ENCODE peak calls at places on chromosomes 6 and 20, in nine cellular contexts. One of them, this sample, is unnamed.

GRCh38 chr6:29747688-29748250 is 24.5 kb downstream of the HLA-F start:
- DNase-seq in HFF-Myc: no peak
- DNase-seq in prostate gland: no peak
- DNase-seq in tibial nerve: no peak
- DNase-seq in brain microvascular endothelial cell: no peak
- DNase-seq in heart left ventricle: no peak
- DNase-seq in esophagus muscularis mucosa: no peak
- DNase-seq in HL-60: no peak
- DNase-seq in psoas muscle: no peak
- DNase-seq in this sample: no peak

GRCh38 chr6:17431581-17431980 is 38.2 kb downstream of the CAP2 start:
- DNase-seq in tibial nerve: no peak
- DNase-seq in HFF-Myc: no peak
- DNase-seq in psoas muscle: no peak
- DNase-seq in prostate gland: no peak
- DNase-seq in esophagus muscularis mucosa: peak; percentile 68
- DNase-seq in HL-60: no peak
- DNase-seq in heart left ventricle: no peak
- DNase-seq in brain microvascular endothelial cell: peak; percentile 55
- DNase-seq in this sample: no peak

GRCh38 chr6:90251295-90251992 is 45.2 kb downstream of the BACH2 start:
- DNase-seq in tibial nerve: no peak
- DNase-seq in HFF-Myc: no peak
- DNase-seq in HL-60: no peak
- DNase-seq in heart left ventricle: no peak
- DNase-seq in esophagus muscularis mucosa: no peak
- DNase-seq in prostate gland: no peak
- DNase-seq in brain microvascular endothelial cell: no peak
- DNase-seq in psoas muscle: no peak
- DNase-seq in this sample: no peak

GRCh38 chr20:433300-433975 is 25.3 kb downstream of the RBCK1 start:
- DNase-seq in psoas muscle: no peak
- DNase-seq in prostate gland: no peak
- DNase-seq in HL-60: no peak
- DNase-seq in brain microvascular endothelial cell: no peak
- DNase-seq in esophagus muscularis mucosa: no peak
- DNase-seq in heart left ventricle: no peak
- DNase-seq in tibial nerve: no peak
- DNase-seq in HFF-Myc: no peak
- DNase-seq in this sample: no peak

GRCh38 chr6:56757585-56757984 is 114.9 kb upstream of the DST start:
- DNase-seq in tibial nerve: no peak
- DNase-seq in heart left ventricle: no peak
- DNase-seq in HFF-Myc: no peak
- DNase-seq in prostate gland: peak; percentile 35
- DNase-seq in psoas muscle: no peak
- DNase-seq in HL-60: no peak
- DNase-seq in brain microvascular endothelial cell: no peak
- DNase-seq in esophagus muscularis mucosa: no peak
- DNase-seq in this sample: no peak

GRCh38 chr6:33776186-33776585 is 12.7 kb downstream of the LEMD2 start:
- DNase-seq in prostate gland: no peak
- DNase-seq in heart left ventricle: no peak
- DNase-seq in esophagus muscularis mucosa: no peak
- DNase-seq in tibial nerve: no peak
- DNase-seq in psoas muscle: no peak
- DNase-seq in brain microvascular endothelial cell: no peak
- DNase-seq in HFF-Myc: no peak
- DNase-seq in HL-60: no peak
- DNase-seq in this sample: no peak

GRCh38 chr6:101650402-101651100 is 257.0 kb downstream of the GRIK2 start:
- DNase-seq in heart left ventricle: no peak
- DNase-seq in esophagus muscularis mucosa: no peak
- DNase-seq in tibial nerve: no peak
- DNase-seq in prostate gland: no peak
- DNase-seq in brain microvascular endothelial cell: no peak
- DNase-seq in psoas muscle: no peak
- DNase-seq in HL-60: no peak
- DNase-seq in HFF-Myc: no peak
- DNase-seq in this sample: no peak

GRCh38 chr20:20755227-20755626 is 42.8 kb upstream of the RALGAPA2 start:
- DNase-seq in HL-60: no peak
- DNase-seq in heart left ventricle: no peak
- DNase-seq in brain microvascular endothelial cell: no peak
- DNase-seq in tibial nerve: no peak
- DNase-seq in psoas muscle: no peak
- DNase-seq in HFF-Myc: no peak
- DNase-seq in prostate gland: no peak
- DNase-seq in esophagus muscularis mucosa: no peak
- DNase-seq in this sample: no peak

GRCh38 chr20:64163776-64164122 is 503 bp upstream of the MYT1 start:
- DNase-seq in psoas muscle: no peak
- DNase-seq in prostate gland: no peak
- DNase-seq in HFF-Myc: no peak
- DNase-seq in HL-60: no peak
- DNase-seq in esophagus muscularis mucosa: no peak
- DNase-seq in brain microvascular endothelial cell: no peak
- DNase-seq in tibial nerve: no peak
- DNase-seq in heart left ventricle: no peak
- DNase-seq in this sample: no peak

GRCh38 chr20:47956261-47956995 is 171.1 kb upstream of the SULF2 start:
- DNase-seq in psoas muscle: peak; percentile 63
- DNase-seq in prostate gland: no peak
- DNase-seq in heart left ventricle: peak; percentile 49
- DNase-seq in HFF-Myc: no peak
- DNase-seq in HL-60: no peak
- DNase-seq in esophagus muscularis mucosa: no peak
- DNase-seq in brain microvascular endothelial cell: peak; percentile 12
- DNase-seq in tibial nerve: no peak
- DNase-seq in this sample: no peak

GRCh38 chr6:107712523-107713213 is 111.4 kb downstream of the SCML4 start:
- DNase-seq in tibial nerve: no peak
- DNase-seq in psoas muscle: no peak
- DNase-seq in heart left ventricle: no peak
- DNase-seq in esophagus muscularis mucosa: no peak
- DNase-seq in HL-60: no peak
- DNase-seq in brain microvascular endothelial cell: peak; percentile 14
- DNase-seq in HFF-Myc: no peak
- DNase-seq in prostate gland: no peak
- DNase-seq in this sample: no peak

GRCh38 chr6:40545954-40546353 is 41.2 kb downstream of the LRFN2 start:
- DNase-seq in HFF-Myc: no peak
- DNase-seq in psoas muscle: no peak
- DNase-seq in tibial nerve: no peak
- DNase-seq in prostate gland: no peak
- DNase-seq in heart left ventricle: no peak
- DNase-seq in brain microvascular endothelial cell: no peak
- DNase-seq in esophagus muscularis mucosa: no peak
- DNase-seq in HL-60: no peak
- DNase-seq in this sample: no peak

GRCh38 chr20:50642288-50642803 is 49.0 kb downstream of the RIPOR3 start:
- DNase-seq in HFF-Myc: no peak
- DNase-seq in tibial nerve: no peak
- DNase-seq in prostate gland: no peak
- DNase-seq in heart left ventricle: no peak
- DNase-seq in brain microvascular endothelial cell: no peak
- DNase-seq in HL-60: no peak
- DNase-seq in esophagus muscularis mucosa: no peak
- DNase-seq in psoas muscle: no peak
- DNase-seq in this sample: no peak

GRCh38 chr20:37622728-37623127 is 71.1 kb upstream of the CTNNBL1 start:
- DNase-seq in brain microvascular endothelial cell: no peak
- DNase-seq in psoas muscle: no peak
- DNase-seq in HFF-Myc: no peak
- DNase-seq in esophagus muscularis mucosa: no peak
- DNase-seq in heart left ventricle: no peak
- DNase-seq in tibial nerve: no peak
- DNase-seq in HL-60: no peak
- DNase-seq in prostate gland: no peak
- DNase-seq in this sample: no peak

GRCh38 chr20:58330692-58331091 is 21.2 kb downstream of the RAB22A start:
- DNase-seq in tibial nerve: no peak
- DNase-seq in psoas muscle: peak; percentile 64
- DNase-seq in esophagus muscularis mucosa: peak; percentile 24
- DNase-seq in brain microvascular endothelial cell: no peak
- DNase-seq in prostate gland: no peak
- DNase-seq in HL-60: no peak
- DNase-seq in heart left ventricle: no peak
- DNase-seq in HFF-Myc: no peak
- DNase-seq in this sample: no peak

GRCh38 chr6:116290799-116291198 is 11.1 kb upstream of the TSPYL1 start:
- DNase-seq in heart left ventricle: no peak
- DNase-seq in prostate gland: no peak
- DNase-seq in HL-60: no peak
- DNase-seq in brain microvascular endothelial cell: no peak
- DNase-seq in HFF-Myc: no peak
- DNase-seq in tibial nerve: no peak
- DNase-seq in psoas muscle: no peak
- DNase-seq in esophagus muscularis mucosa: no peak
- DNase-seq in this sample: no peak

GRCh38 chr6:84581494-84582259 is 182.7 kb downstream of the TBX18 start:
- DNase-seq in psoas muscle: no peak
- DNase-seq in brain microvascular endothelial cell: peak; percentile 76
- DNase-seq in esophagus muscularis mucosa: no peak
- DNase-seq in HL-60: peak; percentile 6
- DNase-seq in prostate gland: no peak
- DNase-seq in heart left ventricle: no peak
- DNase-seq in tibial nerve: no peak
- DNase-seq in HFF-Myc: no peak
- DNase-seq in this sample: peak; percentile 54

GRCh38 chr6:90859056-90859455 is 272.2 kb upstream of the MAP3K7 start:
- DNase-seq in tibial nerve: no peak
- DNase-seq in brain microvascular endothelial cell: no peak
- DNase-seq in HFF-Myc: no peak
- DNase-seq in psoas muscle: no peak
- DNase-seq in prostate gland: no peak
- DNase-seq in heart left ventricle: no peak
- DNase-seq in HL-60: no peak
- DNase-seq in esophagus muscularis mucosa: no peak
- DNase-seq in this sample: no peak

GRCh38 chr20:43205699-43206098 is 16.0 kb upstream of the PTPRT start:
- DNase-seq in tibial nerve: no peak
- DNase-seq in HL-60: no peak
- DNase-seq in psoas muscle: no peak
- DNase-seq in HFF-Myc: no peak
- DNase-seq in heart left ventricle: no peak
- DNase-seq in esophagus muscularis mucosa: no peak
- DNase-seq in brain microvascular endothelial cell: no peak
- DNase-seq in prostate gland: no peak
- DNase-seq in this sample: no peak
- TF ChIP-seq CTCF in tibial nerve: no peak
- TF ChIP-seq CTCF in HL-60: no peak
- TF ChIP-seq CTCF in psoas muscle: no peak
- TF ChIP-seq CTCF in HFF-Myc: no peak
- TF ChIP-seq CTCF in heart left ventricle: no peak
- TF ChIP-seq CTCF in esophagus muscularis mucosa: no peak
- TF ChIP-seq CTCF in brain microvascular endothelial cell: no peak
- TF ChIP-seq CTCF in prostate gland: no peak
- TF ChIP-seq CTCF in this sample: no peak

DNA sequence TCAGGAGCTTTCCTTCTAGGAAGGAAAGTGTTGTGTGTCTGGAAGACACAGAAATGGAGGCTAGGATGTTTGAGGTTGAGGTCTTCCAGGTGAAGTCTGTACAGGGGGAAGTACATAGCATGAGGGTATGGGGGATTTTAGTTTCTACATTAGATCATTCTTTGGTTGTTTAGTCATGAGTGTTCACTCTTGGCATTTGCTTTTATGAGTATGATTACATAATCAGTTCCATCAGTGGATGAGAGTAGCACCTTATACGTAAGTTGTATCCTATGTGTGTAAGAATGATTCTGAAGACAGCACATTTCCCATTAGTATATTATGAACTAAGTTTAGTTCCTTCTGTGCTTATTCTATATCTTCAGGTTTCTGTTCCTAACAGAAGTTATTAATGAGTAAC is 1.9 kb downstream of the CDYL start:
- DNase-seq in tibial nerve: no peak
- DNase-seq in psoas muscle: no peak
- DNase-seq in brain microvascular endothelial cell: no peak
- DNase-seq in HFF-Myc: no peak
- DNase-seq in HL-60: no peak
- DNase-seq in prostate gland: no peak
- DNase-seq in esophagus muscularis mucosa: no peak
- DNase-seq in heart left ventricle: no peak
- DNase-seq in this sample: no peak
- H3K4me3 ChIP-seq in tibial nerve: no peak overlapping the region
- H3K4me3 ChIP-seq in psoas muscle: peak overlapping the region; percentile 71
- H3K4me3 ChIP-seq in brain microvascular endothelial cell: no peak overlapping the region
- H3K4me3 ChIP-seq in HFF-Myc: peak overlapping the region; percentile 70
- H3K4me3 ChIP-seq in HL-60: peak overlapping the region; percentile 72
- H3K4me3 ChIP-seq in prostate gland: no peak overlapping the region
- H3K4me3 ChIP-seq in esophagus muscularis mucosa: peak overlapping the region; percentile 94
- H3K4me3 ChIP-seq in heart left ventricle: peak overlapping the region; percentile 74
- H3K4me3 ChIP-seq in this sample: no peak overlapping the region

GRCh38 chr6:99219788-99220187 is 129.7 kb downstream of the FAXC start:
- DNase-seq in esophagus muscularis mucosa: no peak
- DNase-seq in brain microvascular endothelial cell: no peak
- DNase-seq in HL-60: no peak
- DNase-seq in tibial nerve: no peak
- DNase-seq in HFF-Myc: no peak
- DNase-seq in psoas muscle: no peak
- DNase-seq in heart left ventricle: no peak
- DNase-seq in prostate gland: no peak
- DNase-seq in this sample: no peak
- TF ChIP-seq CTCF in esophagus muscularis mucosa: no peak
- TF ChIP-seq CTCF in brain microvascular endothelial cell: peak; percentile 42
- TF ChIP-seq CTCF in HL-60: no peak
- TF ChIP-seq CTCF in tibial nerve: no peak
- TF ChIP-seq CTCF in HFF-Myc: peak; percentile 23
- TF ChIP-seq CTCF in psoas muscle: no peak
- TF ChIP-seq CTCF in heart left ventricle: no peak
- TF ChIP-seq CTCF in prostate gland: no peak
- TF ChIP-seq CTCF in this sample: no peak

DNA sequence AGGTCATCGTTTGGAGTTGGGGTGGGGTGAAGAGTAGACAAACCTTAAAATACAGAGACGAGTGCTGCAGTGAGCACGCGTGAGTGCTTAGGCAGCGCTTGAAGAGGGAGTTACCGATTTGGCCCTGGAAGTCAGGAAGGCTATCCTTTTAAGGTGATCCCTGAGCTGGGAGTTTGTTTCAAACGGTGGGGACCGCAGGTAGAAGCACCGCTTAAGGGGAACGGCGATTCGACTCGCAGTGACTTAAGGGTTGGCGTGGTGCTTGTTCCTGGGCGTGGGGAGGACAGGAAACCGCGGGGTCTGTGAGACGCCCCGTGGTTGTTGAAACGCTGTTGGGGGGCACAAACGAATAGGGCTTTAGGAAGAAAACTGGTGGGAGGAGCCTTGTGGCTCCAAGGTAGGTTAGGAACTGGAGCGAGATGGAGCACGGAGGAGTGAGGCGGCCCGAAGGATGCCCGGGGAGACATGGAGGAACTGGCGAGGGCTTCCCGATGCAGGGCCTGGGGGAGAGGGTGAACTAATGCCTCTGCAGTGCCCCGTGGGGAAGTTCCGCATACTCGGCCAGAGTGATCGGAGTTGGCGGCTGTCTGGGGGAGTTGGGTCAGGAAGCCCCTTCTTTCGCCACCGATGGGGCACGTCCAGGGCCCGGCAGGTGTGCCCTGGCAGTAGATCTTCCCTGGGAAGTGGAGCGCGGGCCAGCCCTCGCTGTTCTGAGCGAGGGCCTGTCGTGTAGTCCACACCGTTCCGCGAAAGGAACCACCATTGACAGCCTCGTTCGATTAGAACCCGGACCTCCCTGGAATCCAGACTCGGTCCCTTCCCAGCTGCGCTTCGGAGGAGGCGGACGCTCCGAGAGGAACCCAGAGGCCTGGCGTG is 1.3 kb upstream of the CDYL start:
- DNase-seq in psoas muscle: peak; percentile 67
- DNase-seq in brain microvascular endothelial cell: peak; percentile 4
- DNase-seq in heart left ventricle: peak; percentile 47
- DNase-seq in prostate gland: peak; percentile 5
- DNase-seq in tibial nerve: no peak
- DNase-seq in HL-60: no peak
- DNase-seq in esophagus muscularis mucosa: no peak
- DNase-seq in HFF-Myc: no peak
- DNase-seq in this sample: no peak
- H3K4me3 ChIP-seq in psoas muscle: peak overlapping the region; percentile 71
- H3K4me3 ChIP-seq in brain microvascular endothelial cell: peak overlapping the region; percentile 52
- H3K4me3 ChIP-seq in heart left ventricle: peak overlapping the region; percentile 74
- H3K4me3 ChIP-seq in prostate gland: peak overlapping the region; percentile 57
- H3K4me3 ChIP-seq in tibial nerve: peak overlapping the region; percentile 45
- H3K4me3 ChIP-seq in HL-60: peak overlapping the region; percentile 58
- H3K4me3 ChIP-seq in esophagus muscularis mucosa: peak overlapping the region; percentile 94
- H3K4me3 ChIP-seq in HFF-Myc: peak overlapping the region; percentile 37
- H3K4me3 ChIP-seq in this sample: peak overlapping the region; percentile 54

This sample was measured in AG04449.